ENCODE peak calls at places on chromosomes 2 and 18, in four cellular contexts. H is right atrium auricular region, R is SJSA1, M is body of pancreas. T is an unnamed sample.

GRCh38 chr2:119760876-119761275 is 1.2 kb downstream of the PTPN4 start:
- DNase-seq in M (no peak), R (no peak), H (no peak), T (no peak)

GRCh38 chr2:118696786-118697465 is 150.5 kb downstream of the EN1 start:
- DNase-seq in H (no peak), R (peak; percentile 71), M (no peak), T (no peak)

GRCh38 chr2:9813312-9814128 is 29.8 kb upstream of the TAF1B start:
- DNase-seq in H (peak; percentile 77), M (peak; percentile 73), R (peak; percentile 80), T (no peak)

GRCh38 chr2:97741686-97742085 is 28.3 kb downstream of the ZAP70 start:
- DNase-seq in H (no peak), R (no peak), M (no peak), T (no peak)

GRCh38 chr2:236776695-236777251 is 207.1 kb downstream of the ACKR3 start:
- DNase-seq in M (no peak), R (peak; percentile 84), H (no peak), T (no peak)

GRCh38 chr18:68244786-68245185 is 470.1 kb downstream of the TMX3 start:
- DNase-seq in M (no peak), R (no peak), H (no peak), T (no peak)

GRCh38 chr2:213682276-213682675 is 398.0 kb downstream of the SPAG16 start:
- DNase-seq in R (no peak), H (no peak), M (no peak), T (no peak)

GRCh38 chr2:158665536-158666302 is 129.4 kb upstream of the DAPL1 start:
- DNase-seq in R (no peak), H (no peak), M (no peak), T (no peak)

GRCh38 chr2:28893488-28893887 is 979 bp upstream of the WDR43 start:
- DNase-seq in H (no peak), R (no peak), M (peak; percentile 19), T (no peak)

GRCh38 chr2:235034270-235035135 is 82.7 kb downstream of the SH3BP4 start:
- DNase-seq in R (no peak), M (no peak), H (no peak), T (no peak)

GRCh38 chr2:80335411-80335810 is 30.9 kb upstream of the LRRTM1 start:
- DNase-seq in M (no peak), H (no peak), R (no peak), T (no peak)

GRCh38 chr2:45009928-45010705 is 865 bp upstream of the SIX2 start:
- DNase-seq in M (peak; percentile 68), R (peak; percentile 85), H (peak; percentile 79), T (no peak)

GRCh38 chr2:199464614-199465352 is 7.0 kb upstream of the SATB2 start:
- DNase-seq in R (no peak), H (no peak), M (no peak), T (no peak)

GRCh38 chr18:36326771-36327170 is 29.3 kb downstream of the FHOD3 start:
- DNase-seq in H (no peak), M (no peak), R (no peak), T (no peak)

GRCh38 chr2:117674172-117674571 is 140.3 kb upstream of the DDX18 start:
- DNase-seq in M (no peak), H (no peak), R (no peak), T (no peak)

GRCh38 chr2:179104736-179105135 is 54.8 kb upstream of the CCDC141 start:
- DNase-seq in R (no peak), H (no peak), M (no peak), T (no peak)

GRCh38 chr2:235500761-235501662 is 7.2 kb downstream of the AGAP1 start:
- DNase-seq in H (no peak), R (no peak), M (no peak), T (no peak)

GRCh38 chr18:46039967-46040746 is 31.9 kb downstream of the PSTPIP2 start:
- DNase-seq in R (no peak), H (no peak), M (no peak), T (no peak)

GRCh38 chr18:68035709-68036522 is 519.4 kb upstream of the DSEL start:
- DNase-seq in H (no peak), R (no peak), M (no peak), T (no peak)

GRCh38 chr2:241161646-241162281 is 11.5 kb downstream of the PPP1R7 start:
- DNase-seq in M (peak; percentile 32), H (peak; percentile 89), R (peak; percentile 85), T (peak; percentile 57)

GRCh38 chr2:190879474-190880373 is 897 bp upstream of the GLS start:
- DNase-seq in H (no peak), R (no peak), M (peak; percentile 27), T (no peak)

GRCh38 chr2:190881480-190882326 is 1.1 kb downstream of the GLS start:
- DNase-seq in H (peak; percentile 75), M (peak; percentile 63), R (peak; percentile 61), T (peak; percentile 55)

GRCh38 chr2:190882327-190882766 is 1.7 kb downstream of the GLS start:
- DNase-seq in R (no peak), H (no peak), M (no peak), T (no peak)

GRCh38 chr2:190881074-190881479 is 456 bp downstream of the GLS start:
- DNase-seq in H (no peak), R (no peak), M (no peak), T (no peak)

DNA sequence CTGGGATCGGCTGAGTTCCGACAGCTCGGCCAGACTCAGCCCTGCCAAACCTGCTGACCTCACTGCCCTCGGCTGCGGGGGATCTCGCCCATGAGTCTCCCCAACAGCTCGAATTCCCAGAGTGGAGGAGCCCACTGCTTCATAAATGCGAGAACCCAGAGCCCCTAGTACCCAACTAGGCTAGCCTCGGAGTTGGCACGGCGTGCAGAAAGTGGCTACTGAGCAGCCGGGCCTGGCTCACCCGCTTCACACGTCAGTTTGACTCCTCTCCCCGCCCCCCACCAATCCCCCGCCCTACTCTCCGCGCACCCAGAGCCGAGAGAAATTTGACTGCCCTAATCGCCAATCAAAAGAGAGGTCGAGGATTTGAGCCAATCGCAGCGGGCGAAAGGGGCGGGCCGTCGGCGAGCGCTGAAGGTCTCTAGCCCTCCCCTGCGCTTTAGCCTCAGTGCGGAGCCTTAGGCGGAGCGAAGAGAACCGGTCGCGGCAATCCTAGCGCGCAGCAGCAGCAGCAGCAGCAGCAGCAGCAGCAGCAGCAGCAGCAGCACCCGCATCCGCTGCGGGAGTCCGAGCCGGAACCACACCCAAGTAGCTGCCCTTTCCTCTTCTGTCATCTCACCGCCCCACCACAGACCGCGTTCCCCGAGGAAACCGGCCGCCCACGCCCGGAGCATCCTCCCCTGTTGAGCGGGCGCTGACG is at the start of gene GLS:
- DNase-seq in M (peak; percentile 97), H (peak; percentile 97), R (peak; percentile 97), T (peak; percentile 95)
- H3K4me3 ChIP-seq in M (peak within 1 kb of the TSS; percentile 67), H (peak within 1 kb of the TSS; percentile 74), R (peak within 1 kb of the TSS; percentile 95), T (peak within 1 kb of the TSS; percentile 94)

DNA sequence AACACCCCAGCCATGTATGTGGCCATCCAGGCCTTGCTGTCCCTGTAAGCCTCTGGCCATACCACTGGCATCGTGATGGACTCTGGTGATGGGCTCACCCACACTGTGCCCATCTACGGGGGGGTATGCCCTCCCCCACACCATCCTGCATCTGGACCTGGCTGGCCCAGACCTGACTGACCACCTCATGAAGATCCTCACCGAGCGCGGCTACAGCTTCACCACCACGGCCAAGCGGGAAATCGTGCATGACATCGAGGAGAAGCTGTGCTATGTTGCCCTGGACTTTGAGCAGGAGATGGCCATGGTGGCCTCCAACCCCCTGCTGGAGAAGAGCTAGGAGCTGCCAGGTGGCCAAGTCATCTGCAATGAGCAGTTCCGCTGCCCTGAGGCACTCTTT is 80.4 kb upstream of the ZCCHC2 start:
- DNase-seq in H (no peak), M (no peak), R (no peak), T (no peak)
- H3K4me1 ChIP-seq in H (peaks cover 16% of the 10 kb centered on the region), M (peaks cover 7% of the 10 kb centered on the region), R (no peaks in the 10 kb centered on the region), T (no peaks in the 10 kb centered on the region)

GRCh38 chr18:5284808-5285207 is 10.7 kb downstream of the ZBTB14 start:
- DNase-seq in M (no peak), R (no peak), H (no peak), T (no peak)
- H3K4me3 ChIP-seq in M (no peak overlapping the region), R (no peak overlapping the region), H (no peak overlapping the region), T (no peak overlapping the region)

GRCh38 chr2:15730545-15731212 is 139.0 kb downstream of the DDX1 start:
- DNase-seq in M (peak; percentile 89), H (peak; percentile 95), R (peak; percentile 93), T (peak; percentile 86)
- H3K4me1 ChIP-seq in M (peaks cover 38% of the 10 kb centered on the region), H (peaks cover 59% of the 10 kb centered on the region), R (peaks cover 31% of the 10 kb centered on the region), T (peaks cover 10% of the 10 kb centered on the region)

GRCh38 chr2:216922170-216922780 is 62.4 kb upstream of the TNP1 start:
- DNase-seq in R (no peak), H (no peak), M (no peak), T (no peak)
- H3K4me3 ChIP-seq in R (no peak overlapping the region), H (no peak overlapping the region), M (no peak overlapping the region), T (no peak overlapping the region)

GRCh38 chr2:65503746-65504145 is 71.3 kb upstream of the SPRED2 start:
- DNase-seq in M (no peak), H (no peak), R (no peak), T (no peak)
- H3K4me1 ChIP-seq in M (no peaks in the 10 kb centered on the region), H (no peaks in the 10 kb centered on the region), R (no peaks in the 10 kb centered on the region), T (no peaks in the 10 kb centered on the region)

DNA sequence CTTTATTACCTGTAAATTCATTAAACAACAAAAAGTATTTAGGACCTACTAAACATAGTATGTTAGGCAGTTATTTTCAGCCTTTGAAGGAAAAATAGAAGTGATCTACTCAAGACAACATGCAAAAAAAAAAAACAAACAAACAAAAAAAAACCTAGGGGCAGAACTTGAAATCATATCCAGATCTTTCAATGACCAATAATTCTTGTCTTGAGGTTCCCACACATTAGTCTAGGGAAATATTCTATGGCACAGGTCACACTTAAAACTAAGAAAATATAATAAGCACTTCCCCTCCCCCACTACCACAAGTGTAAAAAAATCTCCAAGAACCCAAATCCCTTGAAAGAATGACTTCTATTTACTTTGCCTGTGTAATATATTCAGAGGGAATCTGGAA is 3.6 kb downstream of the PELI1 start:
- DNase-seq in H (no peak), M (no peak), R (no peak), T (no peak)
- H3K4me3 ChIP-seq in H (no peak overlapping the region), M (no peak overlapping the region), R (no peak overlapping the region), T (peak overlapping the region; percentile 93)

GRCh38 chr18:9178557-9178956 is 42.0 kb downstream of the ANKRD12 start:
- DNase-seq in H (no peak), M (no peak), R (no peak), T (no peak)

GRCh38 chr18:9174302-9174701 is 37.7 kb downstream of the ANKRD12 start:
- DNase-seq in H (no peak), R (no peak), M (no peak), T (no peak)

GRCh38 chr18:9177466-9177865 is 40.9 kb downstream of the ANKRD12 start:
- DNase-seq in H (no peak), R (no peak), M (no peak), T (no peak)

GRCh38 chr18:9175115-9175514 is 38.5 kb downstream of the ANKRD12 start:
- DNase-seq in M (no peak), R (no peak), H (no peak), T (no peak)

GRCh38 chr18:9177047-9177446 is 40.5 kb downstream of the ANKRD12 start:
- DNase-seq in R (no peak), M (no peak), H (no peak), T (no peak)
- H3K4me1 ChIP-seq in R (peaks cover 9% of the 10 kb centered on the region), M (peaks cover 12% of the 10 kb centered on the region), H (peaks cover 50% of the 10 kb centered on the region), T (peaks cover 2% of the 10 kb centered on the region)